ENCODE peak calls at places on chromosomes 5 and 9, in four cellular contexts. J is Right ventricle myocardium superior, D is heart right ventricle, I is KG1. A is an unnamed sample.
A peak's percentile ranks its signal among the peaks of the same experiment; 100 is the strongest.

GRCh38 chr9:134537891-134538520 is 103.6 kb upstream of the COL5A1 start:
- DNase-seq in I (no peak), J (peak; percentile 70), D (no peak), A (no peak)

GRCh38 chr9:21017092-21017491 is 14.3 kb downstream of the HACD4 start:
- DNase-seq in I (no peak), J (no peak), D (no peak), A (no peak)

GRCh38 chr9:111393971-111394370 is 63.9 kb upstream of the OR2K2 start:
- DNase-seq in I (no peak), J (no peak), D (no peak), A (no peak)

GRCh38 chr5:98938459-98938858 is 9.7 kb upstream of the CHD1 start:
- DNase-seq in D (no peak), I (no peak), J (no peak), A (no peak)

GRCh38 chr5:55966284-55966683 is 28.5 kb downstream of the IL6ST start:
- DNase-seq in I (no peak), D (no peak), J (no peak), A (no peak)

GRCh38 chr9:112881366-112881765 is 9.3 kb downstream of the SLC46A2 start:
- DNase-seq in I (no peak), J (no peak), D (no peak), A (no peak)

GRCh38 chr9:79742145-79742820 is 170.5 kb downstream of the TLE4 start:
- DNase-seq in J (no peak), I (no peak), D (no peak), A (peak; percentile 62)

GRCh38 chr9:76271755-76272154 is 122.5 kb downstream of the RFK start:
- DNase-seq in I (no peak), D (no peak), J (no peak), A (no peak)

GRCh38 chr5:157219491-157220271 is 39.0 kb downstream of the ITK start:
- DNase-seq in J (no peak), D (no peak), I (no peak), A (no peak)

GRCh38 chr9:94017939-94018531 is 62.9 kb upstream of the BARX1 start:
- DNase-seq in I (no peak), D (no peak), J (no peak), A (no peak)